ENCODE peak calls at places on chromosomes 6 and 20, in four cellular contexts. Q is Caco-2, C is body of pancreas, E is lung. T is an unnamed sample.

GRCh38 chr6:122653094-122653493 is 42.9 kb downstream of the PKIB start:
- DNase-seq in Q (no peak), C (no peak), E (no peak), T (no peak)

GRCh38 chr20:51092238-51092822 is 69.4 kb upstream of the KCNG1 start:
- DNase-seq in Q (no peak), C (no peak), E (no peak), T (no peak)

GRCh38 chr6:26351544-26351953 is 13.4 kb upstream of the BTN3A2 start:
- DNase-seq in Q (no peak), C (no peak), E (no peak), T (no peak)

GRCh38 chr6:151321438-151321837 is 69.9 kb downstream of the ZBTB2 start:
- DNase-seq in Q (no peak), C (no peak), E (no peak), T (no peak)

GRCh38 chr6:169833258-169833794 is 81.9 kb downstream of the ERMARD start:
- DNase-seq in Q (no peak), C (no peak), E (peak; percentile 13), T (no peak)

GRCh38 chr6:159754959-159755914 is 6.6 kb upstream of the ACAT2 start:
- DNase-seq in Q (no peak), C (no peak), E (no peak), T (no peak)

GRCh38 chr6:90044833-90045337 is 150.6 kb downstream of the GJA10 start:
- DNase-seq in Q (no peak), C (no peak), E (no peak), T (no peak)

GRCh38 chr6:69936674-69937363 is 70.5 kb downstream of the COL19A1 start:
- DNase-seq in Q (no peak), C (no peak), E (no peak), T (no peak)

GRCh38 chr20:47735412-47736400 is 49.6 kb downstream of the SULF2 start:
- DNase-seq in Q (no peak), C (no peak), E (peak; percentile 57), T (no peak)

GRCh38 chr6:82333781-82334180 is 29.8 kb upstream of the TPBG start:
- DNase-seq in Q (no peak), C (no peak), E (no peak), T (no peak)

GRCh38 chr6:69096681-69097080 is 461.6 kb downstream of the ADGRB3 start:
- DNase-seq in Q (no peak), C (no peak), E (no peak), T (no peak)

GRCh38 chr20:41081276-41081814 is 52.7 kb downstream of the TOP1 start:
- DNase-seq in Q (no peak), C (no peak), E (no peak), T (no peak)

GRCh38 chr6:89989742-89990141 is 95.5 kb downstream of the GJA10 start:
- DNase-seq in Q (no peak), C (no peak), E (no peak), T (no peak)

GRCh38 chr6:21752054-21752811 is 158.7 kb downstream of the SOX4 start:
- DNase-seq in Q (no peak), C (no peak), E (no peak), T (no peak)

GRCh38 chr6:16676978-16677377 is 84.3 kb downstream of the ATXN1 start:
- DNase-seq in Q (no peak), C (peak; percentile 39), E (no peak), T (no peak)

GRCh38 chr6:56838965-56839364 is 115.9 kb upstream of the BEND6 start:
- DNase-seq in Q (no peak), C (no peak), E (no peak), T (no peak)

GRCh38 chr20:21900431-21900830 is 195.0 kb downstream of the PAX1 start:
- DNase-seq in Q (no peak), C (no peak), E (no peak), T (no peak)

GRCh38 chr6:37432590-37432915 is 468 bp upstream of the CMTR1 start:
- DNase-seq in Q (no peak), C (no peak), E (no peak), T (no peak)

GRCh38 chr6:154994881-154995240 is 254 bp upstream of the TIAM2 start:
- DNase-seq in Q (no peak), C (no peak), E (no peak), T (no peak)

GRCh38 chr20:5864873-5865582 is 85.3 kb downstream of the TRMT6 start:
- DNase-seq in Q (no peak), C (peak; percentile 71), E (no peak), T (no peak)

GRCh38 chr6:40845588-40845987 is 193.4 kb downstream of the UNC5CL start:
- DNase-seq in Q (peak; percentile 57), C (peak; percentile 62), E (no peak), T (no peak)

GRCh38 chr6:151288711-151289398 is 49.1 kb downstream of the AKAP12 start:
- DNase-seq in Q (no peak), C (no peak), E (no peak), T (no peak)

GRCh38 chr20:43778375-43778774 is 51.6 kb upstream of the GTSF1L start:
- DNase-seq in Q (no peak), C (no peak), E (no peak), T (no peak)

GRCh38 chr6:20472748-20473147 is 61.5 kb upstream of the CDKAL1 start:
- DNase-seq in Q (no peak), C (no peak), E (no peak), T (no peak)

GRCh38 chr6:111837007-111837406 is 36.2 kb downstream of the FYN start:
- DNase-seq in Q (no peak), C (no peak), E (no peak), T (no peak)

GRCh38 chr6:111834356-111834755 is 38.9 kb downstream of the FYN start:
- DNase-seq in Q (no peak), C (no peak), E (no peak), T (no peak)

GRCh38 chr6:111832833-111833418 is 40.3 kb downstream of the FYN start:
- DNase-seq in Q (no peak), C (no peak), E (no peak), T (no peak)

GRCh38 chr6:111837641-111838500 is 35.4 kb downstream of the FYN start:
- DNase-seq in Q (no peak), C (no peak), E (no peak), T (no peak)

GRCh38 chr6:111835807-111836206 is 37.4 kb downstream of the FYN start:
- DNase-seq in Q (no peak), C (no peak), E (no peak), T (no peak)
- TF ChIP-seq CTCF in Q (no peak), C (no peak), E (no peak), T (no peak)

DNA sequence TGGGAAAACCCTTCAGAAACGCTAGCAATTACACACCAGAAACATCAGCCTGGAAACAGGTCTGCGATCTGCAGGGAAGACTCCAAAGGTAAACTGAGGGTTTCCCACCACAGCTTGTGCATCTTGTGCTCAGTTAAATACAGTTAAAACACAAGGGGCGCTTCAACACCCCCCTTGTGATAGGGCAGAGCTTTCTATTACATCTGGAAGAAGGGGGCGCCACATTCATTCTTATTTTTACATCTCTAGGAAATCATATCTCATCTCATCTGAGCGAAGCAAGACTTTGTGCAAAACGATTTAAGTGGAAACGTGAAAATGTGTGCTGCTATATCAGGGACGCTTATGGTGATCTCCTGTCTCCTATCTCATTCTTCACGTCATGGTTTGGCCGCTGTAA is 58.5 kb downstream of the PRND start:
- DNase-seq in Q (no peak), C (no peak), E (no peak), T (no peak)
- TF ChIP-seq CTCF in Q (peak; percentile 16), C (no peak), E (no peak), T (peak; percentile 12)

GRCh38 chr6:12580296-12580695 is 136.3 kb upstream of the PHACTR1 start:
- DNase-seq in Q (no peak), C (no peak), E (no peak), T (no peak)
- TF ChIP-seq CTCF in Q (no peak), C (no peak), E (no peak), T (no peak)

DNA sequence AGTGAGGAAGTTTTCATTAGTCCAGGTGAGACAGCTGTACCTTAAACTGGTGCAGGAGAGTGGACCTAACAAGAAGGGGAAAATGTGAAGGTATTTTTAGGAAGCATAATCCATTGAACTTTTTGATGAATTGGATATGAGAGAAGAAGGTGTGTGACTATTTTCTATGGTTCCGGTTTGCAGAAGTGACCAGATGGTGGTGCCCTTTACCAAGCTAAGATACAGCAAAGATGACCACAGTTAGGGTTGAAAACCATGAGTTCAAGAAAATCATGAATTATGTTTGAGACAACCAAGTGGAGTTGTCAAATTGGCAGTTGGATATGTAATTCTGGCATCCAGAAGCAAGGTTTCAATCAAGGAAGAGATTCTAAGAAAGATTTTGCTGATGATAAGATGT is 61.9 kb upstream of the NRSN1 start:
- DNase-seq in Q (peak; percentile 58), C (peak; percentile 11), E (no peak), T (no peak)
- TF ChIP-seq CTCF in Q (peak; percentile 53), C (no peak), E (no peak), T (peak; percentile 27)

GRCh38 chr6:66926060-66926459 is 1219.0 kb upstream of the EYS start:
- DNase-seq in Q (peak; percentile 18), C (no peak), E (no peak), T (no peak)
- TF ChIP-seq CTCF in Q (no peak), C (no peak), E (no peak), T (peak; percentile 48)

T was measured in osteocyte.